ENCODE peak calls at places on chromosomes 4 and X, in nine cellular contexts. V is Karpas-422; X is foreskin fibroblast; Z is astrocyte of the spinal cord; P is CD4-positive, alpha-beta memory T cell; Y is naive thymus-derived CD4-positive, alpha-beta T cell; C is GM12878; K is left ventricle myocardium inferior; R is HL-60. E is an unnamed sample.

GRCh38 chr4:120843840-120844527 is 78.5 kb downstream of the PRDM5 start:
- DNase-seq in Z (no peak), K (peak), P (no peak), C (no peak), R (no peak), X (no peak), Y (no peak), V (peak), E (no peak)

GRCh38 chr4:140567722-140568121 is 1.0 kb downstream of the UCP1 start:
- DNase-seq in C (no peak), Y (no peak), K (no peak), R (no peak), X (peak), Z (peak), V (no peak), P (no peak), E (no peak)

GRCh38 chr4:113711883-113712662 is 49.5 kb downstream of the CAMK2D start:
- DNase-seq in Y (no peak), C (no peak), R (no peak), P (no peak), K (no peak), V (no peak), Z (no peak), X (no peak), E (no peak)

GRCh38 chr4:123018391-123018755 is 96.0 kb upstream of the NUDT6 start:
- DNase-seq in P (no peak), Z (peak), R (no peak), Y (no peak), K (no peak), V (no peak), X (no peak), C (no peak), E (no peak)

GRCh38 chrX:53429755-53430154 is 4.4 kb downstream of the HSD17B10 start:
- DNase-seq in C (no peak), X (no peak), Y (no peak), Z (no peak), R (no peak), V (no peak), K (no peak), P (no peak), E (no peak)

GRCh38 chrX:14529288-14529989 is at the start of gene GLRA2:
- DNase-seq in P (no peak), R (no peak), V (peak), X (peak), Z (peak), C (no peak), K (no peak), Y (no peak), E (peak)

GRCh38 chr4:10608501-10609219 is 75.9 kb downstream of the CLNK start:
- DNase-seq in X (peak), V (no peak), R (no peak), P (no peak), Z (no peak), C (no peak), K (no peak), Y (no peak), E (no peak)

GRCh38 chrX:50200907-50201306 is at the start of gene AKAP4:
- DNase-seq in C (no peak), X (no peak), K (no peak), V (no peak), Y (no peak), P (no peak), R (no peak), Z (no peak), E (no peak)

GRCh38 chrX:9882669-9883446 is 84.3 kb upstream of the CLDN34 start:
- DNase-seq in R (no peak), V (no peak), X (no peak), Y (no peak), C (no peak), P (no peak), Z (no peak), K (no peak), E (no peak)

GRCh38 chr4:145278341-145279121 is 98.1 kb upstream of the OTUD4 start:
- DNase-seq in P (no peak), C (no peak), V (no peak), X (peak), R (no peak), Z (peak), Y (no peak), K (no peak), E (no peak)

GRCh38 chrX:115968436-115969252 is 201.9 kb upstream of the AGTR2 start:
- DNase-seq in R (no peak), P (no peak), V (no peak), K (peak), Z (peak), X (peak), C (no peak), Y (no peak), E (no peak)

GRCh38 chr4:25092139-25092538 is 61.4 kb upstream of the LGI2 start:
- DNase-seq in K (no peak), C (no peak), Y (no peak), R (no peak), V (no peak), P (no peak), Z (no peak), X (no peak), E (no peak)

GRCh38 chrX:27086221-27086620 is 376.9 kb downstream of the PPP4R3C start:
- DNase-seq in R (no peak), Z (no peak), P (no peak), Y (no peak), V (no peak), X (no peak), K (no peak), C (no peak), E (no peak)

GRCh38 chrX:129041319-129041718 is 482.0 kb downstream of the SMARCA1 start:
- DNase-seq in Z (no peak), P (no peak), X (no peak), K (no peak), R (no peak), V (peak), C (no peak), Y (no peak), E (no peak)

GRCh38 chr4:168744021-168744420 is 247.2 kb downstream of the PALLD start:
- DNase-seq in Z (peak), R (no peak), Y (no peak), V (no peak), K (no peak), X (peak), C (no peak), P (no peak), E (no peak)

GRCh38 chr4:7101692-7102515 is 34.0 kb upstream of the GRPEL1 start:
- DNase-seq in P (peak), X (peak), V (peak), K (peak), Z (peak), R (peak), C (no peak), Y (peak), E (peak)

GRCh38 chr4:7655549-7656243 is 221.0 kb upstream of the PSAPL1 start:
- DNase-seq in K (no peak), V (no peak), R (no peak), C (no peak), Y (no peak), X (no peak), Z (peak), P (no peak), E (no peak)

GRCh38 chr4:113147498-113148231 is 98.2 kb downstream of the ANK2 start:
- DNase-seq in X (no peak), P (no peak), R (no peak), Z (no peak), K (no peak), V (no peak), C (no peak), Y (no peak), E (no peak)

GRCh38 chr4:105146286-105147219 is at the start of gene TET2:
- DNase-seq in K (peak), Z (peak), X (peak), V (peak), C (peak), Y (peak), P (peak), R (peak), E (peak)

GRCh38 chrX:4655743-4656142 is 942.3 kb upstream of the PRKX start:
- DNase-seq in X (no peak), V (no peak), Y (no peak), Z (no peak), C (no peak), K (no peak), P (no peak), R (no peak), E (no peak)

GRCh38 chr4:7166981-7167700 is 25.2 kb upstream of the SORCS2 start:
- DNase-seq in Y (no peak), V (no peak), X (no peak), R (no peak), K (no peak), Z (no peak), C (no peak), P (no peak), E (no peak)

GRCh38 chrX:115689931-115690330 is 129.0 kb downstream of the PLS3 start:
- DNase-seq in C (no peak), X (peak), K (no peak), P (no peak), R (no peak), V (no peak), Z (peak), Y (no peak), E (no peak)

GRCh38 chr4:96874657-96875056 is 1034.8 kb downstream of the PDHA2 start:
- DNase-seq in Z (no peak), V (no peak), C (no peak), X (no peak), K (no peak), R (no peak), Y (no peak), P (no peak), E (no peak)

GRCh38 chrX:22338740-22339139 is 66.0 kb downstream of the CBLL2 start:
- DNase-seq in V (no peak), Y (no peak), R (no peak), K (no peak), X (no peak), Z (peak), C (no peak), P (no peak), E (no peak)

DNA sequence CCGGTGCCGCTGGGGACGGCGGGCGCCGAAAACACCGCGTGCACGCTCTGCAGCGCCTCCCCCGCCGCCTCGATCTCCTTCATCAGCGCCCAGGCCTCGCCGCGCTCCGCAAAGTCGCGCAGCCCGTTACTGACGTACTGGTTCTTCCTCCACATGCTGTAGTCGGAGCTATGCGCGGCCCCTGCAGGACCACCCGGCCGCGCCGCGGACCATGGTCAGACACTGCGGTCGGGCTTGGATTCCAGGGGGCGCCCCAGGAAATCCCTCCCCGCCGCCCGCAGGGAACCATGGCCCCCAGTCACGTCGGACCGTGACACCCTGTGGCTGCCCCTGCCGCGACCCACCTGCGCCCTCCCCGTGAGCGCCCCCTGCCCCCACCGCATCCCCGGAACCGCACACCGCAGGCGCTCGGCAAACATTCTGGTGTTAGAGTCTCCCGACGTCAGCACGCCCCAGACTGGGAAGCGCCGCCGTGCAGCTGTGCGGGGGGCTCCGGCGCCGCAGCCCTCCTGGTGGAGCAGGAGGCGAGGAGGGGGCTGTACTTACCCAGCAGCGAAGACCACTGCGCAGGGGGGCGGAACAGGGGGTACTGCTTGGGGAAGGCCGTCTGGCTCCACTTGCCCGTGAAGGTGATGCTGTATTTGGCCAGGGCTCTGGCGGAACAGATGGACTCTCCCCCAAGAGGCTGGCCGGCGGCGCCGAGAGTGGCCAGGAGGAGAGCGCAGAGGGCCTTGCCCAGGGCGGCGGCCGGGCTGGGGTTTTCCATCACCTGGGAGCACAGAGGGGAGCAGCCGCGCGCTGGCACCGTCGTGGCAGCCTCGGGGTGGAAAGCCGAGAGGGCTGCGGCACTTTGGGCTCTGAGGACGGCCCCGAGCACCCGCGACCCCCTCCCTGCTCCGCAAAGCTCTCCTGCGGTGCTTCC is 816 bp downstream of the SPON2 start:
- DNase-seq in Z (no peak), P (peak), Y (peak), C (no peak), R (no peak), V (no peak), X (peak), K (no peak), E (no peak)
- H3K4me3 ChIP-seq in Z (peak), P (no peak), Y (peak), C (no peak), R (no peak), V (no peak), X (peak), K (peak), E (no peak)

GRCh38 chrX:2928127-2928582 is 984 bp downstream of the ARSD start:
- DNase-seq in C (no peak), Y (no peak), V (no peak), X (no peak), Z (no peak), P (no peak), R (peak), K (peak), E (no peak)
- H3K4me3 ChIP-seq in C (no peak), Y (no peak), V (no peak), X (peak), Z (peak), P (no peak), R (peak), K (peak), E (no peak)

GRCh38 chr4:5371415-5372190 is 320.3 kb downstream of the STK32B start:
- DNase-seq in P (no peak), K (no peak), X (no peak), Y (no peak), R (no peak), Z (no peak), V (peak), C (no peak), E (no peak)

GRCh38 chr4:5372198-5372597 is 320.9 kb downstream of the STK32B start:
- DNase-seq in K (no peak), Z (no peak), Y (no peak), R (no peak), P (no peak), V (no peak), C (no peak), X (no peak), E (no peak)

GRCh38 chr4:5374577-5374976 is 323.3 kb downstream of the STK32B start:
- DNase-seq in C (no peak), P (no peak), X (no peak), Y (no peak), R (no peak), V (no peak), K (no peak), Z (no peak), E (no peak)

GRCh38 chr4:5374994-5375393 is 323.7 kb downstream of the STK32B start:
- DNase-seq in R (no peak), X (no peak), P (no peak), Z (no peak), Y (no peak), K (no peak), C (no peak), V (peak), E (no peak)

GRCh38 chr4:5373327-5373726 is 322.0 kb downstream of the STK32B start:
- DNase-seq in P (no peak), Y (no peak), Z (no peak), X (no peak), C (no peak), V (peak), K (no peak), R (no peak), E (no peak)
- H3K4me3 ChIP-seq in P (no peak), Y (no peak), Z (no peak), X (no peak), C (no peak), V (no peak), K (no peak), R (no peak), E (no peak)

DNA sequence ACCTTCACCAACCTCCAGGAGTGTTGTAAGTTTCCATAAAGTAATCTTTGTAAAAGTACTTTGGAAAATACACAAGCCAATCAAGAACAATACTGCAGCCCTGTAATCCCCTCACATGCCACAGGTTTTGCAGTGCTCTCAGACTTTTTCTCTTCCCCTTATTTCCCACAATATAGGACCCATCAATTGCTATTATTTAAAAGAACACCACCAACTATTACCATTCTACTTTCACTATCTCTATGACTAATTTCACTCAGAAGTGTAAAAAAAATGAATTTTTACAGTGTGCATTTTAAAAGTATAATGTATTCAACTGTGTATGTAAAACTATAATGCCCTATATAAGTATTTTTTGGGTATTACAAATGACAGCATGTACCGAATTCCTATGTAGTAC is 1.7 kb downstream of the ATP8A1 start:
- DNase-seq in X (peak), Z (no peak), R (no peak), K (no peak), C (no peak), V (no peak), Y (no peak), P (no peak), E (no peak)
- H3K4me3 ChIP-seq in X (no peak), Z (no peak), R (no peak), K (peak), C (peak), V (peak), Y (peak), P (peak), E (peak)

GRCh38 chr4:42152507-42153504 is at the start of gene BEND4:
- DNase-seq in P (no peak), V (no peak), C (no peak), K (no peak), Y (no peak), R (no peak), X (no peak), Z (no peak), E (peak)
- H3K4me3 ChIP-seq in P (no peak), V (no peak), C (peak), K (peak), Y (no peak), R (no peak), X (no peak), Z (peak), E (peak)

GRCh38 chr4:68372588-68372987 is 22.7 kb upstream of the YTHDC1 start:
- DNase-seq in P (no peak), C (no peak), Z (no peak), R (no peak), X (peak), V (no peak), K (no peak), Y (no peak), E (no peak)

GRCh38 chr4:68375667-68376559 is 26.0 kb upstream of the YTHDC1 start:
- DNase-seq in Y (peak), P (peak), R (peak), V (peak), X (peak), Z (peak), K (no peak), C (no peak), E (peak)

GRCh38 chr4:68368566-68369473 is 18.9 kb upstream of the YTHDC1 start:
- DNase-seq in V (no peak), K (no peak), Y (no peak), P (no peak), R (no peak), Z (peak), X (peak), C (no peak), E (no peak)

GRCh38 chr4:68369474-68369805 is 19.6 kb upstream of the YTHDC1 start:
- DNase-seq in K (no peak), R (no peak), V (no peak), C (no peak), X (no peak), P (no peak), Z (peak), Y (no peak), E (no peak)

GRCh38 chr4:68373513-68373912 is 23.6 kb upstream of the YTHDC1 start:
- DNase-seq in P (peak), X (peak), Y (peak), Z (peak), R (peak), K (peak), C (no peak), V (no peak), E (no peak)
- H3K4me3 ChIP-seq in P (no peak), X (peak), Y (no peak), Z (peak), R (no peak), K (peak), C (no peak), V (no peak), E (no peak)

GRCh38 chr4:119210760-119211159 is 1.8 kb upstream of the USP53 start:
- DNase-seq in X (peak), C (no peak), Z (peak), K (no peak), V (no peak), R (no peak), Y (no peak), P (no peak), E (no peak)
- H3K4me3 ChIP-seq in X (peak), C (no peak), Z (no peak), K (no peak), V (no peak), R (no peak), Y (no peak), P (no peak), E (no peak)

E was measured in Jurkat, Clone E6-1.